ENCODE peak calls at places on chromosome 18, in five cellular contexts. G is ACHN, K is type B pancreatic cell, H is PC-3, I is fibroblast of lung. F is an unnamed sample.

GRCh38 chr18:58484989-58485962 is 143.6 kb downstream of the ALPK2 start:
- DNase-seq in G (no peak), K (no peak), H (no peak), I (no peak), F (no peak)

GRCh38 chr18:79501006-79501405 is 105.3 kb downstream of the NFATC1 start:
- DNase-seq in G (no peak), K (no peak), H (no peak), I (no peak), F (no peak)

GRCh38 chr18:62318613-62319012 is 6.5 kb upstream of the TNFRSF11A start:
- DNase-seq in G (no peak), K (no peak), H (no peak), I (no peak), F (no peak)

GRCh38 chr18:42533010-42533409 is 578.0 kb downstream of the PIK3C3 start:
- DNase-seq in G (no peak), K (no peak), H (no peak), I (no peak), F (no peak)

GRCh38 chr18:48222118-48222517 is 187.1 kb downstream of the ZBTB7C start:
- DNase-seq in G (no peak), K (no peak), H (peak; percentile 50), I (peak; percentile 52), F (peak; percentile 39)

GRCh38 chr18:41881285-41881684 is 73.7 kb upstream of the PIK3C3 start:
- DNase-seq in G (peak; percentile 52), K (no peak), H (peak; percentile 40), I (peak; percentile 77), F (peak; percentile 64)

GRCh38 chr18:40110455-40110854 is 1844.6 kb upstream of the PIK3C3 start:
- DNase-seq in G (no peak), K (no peak), H (no peak), I (no peak), F (no peak)

GRCh38 chr18:48694295-48694694 is 155.5 kb downstream of the CTIF start:
- DNase-seq in G (no peak), K (no peak), H (no peak), I (no peak), F (no peak)

GRCh38 chr18:42078711-42079110 is 123.7 kb downstream of the PIK3C3 start:
- DNase-seq in G (no peak), K (no peak), H (no peak), I (peak; percentile 55), F (peak; percentile 51)

GRCh38 chr18:50877545-50878265 is 1.2 kb upstream of the ME2 start:
- DNase-seq in G (no peak), K (no peak), H (no peak), I (no peak), F (no peak)

GRCh38 chr18:61754039-61754583 is 138.7 kb downstream of the RNF152 start:
- DNase-seq in G (no peak), K (no peak), H (no peak), I (no peak), F (no peak)

GRCh38 chr18:5630057-5630765 is 86.4 kb upstream of the EPB41L3 start:
- DNase-seq in G (peak; percentile 67), K (peak; percentile 86), H (peak; percentile 4), I (peak; percentile 70), F (no peak)

GRCh38 chr18:75064513-75064905 is 144.4 kb downstream of the PTGR3 start:
- DNase-seq in G (no peak), K (no peak), H (no peak), I (no peak), F (no peak)

GRCh38 chr18:29172151-29173015 is 995.5 kb upstream of the CDH2 start:
- DNase-seq in G (no peak), K (no peak), H (peak; percentile 20), I (peak; percentile 30), F (no peak)

GRCh38 chr18:34787931-34788532 is 77.9 kb downstream of the DTNA start:
- DNase-seq in G (peak; percentile 65), K (no peak), H (peak; percentile 58), I (peak; percentile 53), F (peak; percentile 25)

GRCh38 chr18:36786686-36787085 is 42.1 kb downstream of the TPGS2 start:
- DNase-seq in G (peak; percentile 53), K (no peak), H (no peak), I (peak; percentile 84), F (peak; percentile 81)